ENCODE peak calls at places on chromosomes 7 and 10, in nine cellular contexts. V is mesothelial cell of epicardium; M is DMS 273 treated with DMSO at 0.1 percent for 48 hours; B is HFF-Myc; C is bronchial epithelial cell; U is PC-3; Z is mesendoderm; D is Calu3; R is activated T-cell treated with anti-CD3 and anti-CD28 coated beads, Interleukin-2, amount 50 U/mL, for 1 hour. T is an unnamed sample.

GRCh38 chr7:4638781-4639575 is 43.1 kb upstream of the FOXK1 start:
- DNase-seq in V (no peak), M (no peak), B (no peak), C (no peak), U (no peak), Z (no peak), D (no peak), R (no peak), T (no peak)

GRCh38 chr7:768881-769504 is 41.9 kb upstream of the PRKAR1B start:
- DNase-seq in V (no peak), M (peak), B (no peak), C (no peak), U (no peak), Z (peak), D (no peak), R (no peak), T (no peak)

GRCh38 chr10:73907841-73908517 is 3.0 kb upstream of the PLAU start:
- DNase-seq in V (no peak), M (no peak), B (no peak), C (peak), U (peak), Z (no peak), D (no peak), R (no peak), T (no peak)

GRCh38 chr10:71029411-71029881 is 141.1 kb upstream of the PCBD1 start:
- DNase-seq in V (no peak), M (no peak), B (no peak), C (peak), U (peak), Z (no peak), D (no peak), R (no peak), T (no peak)

GRCh38 chr10:128040681-128041080 is 85.5 kb downstream of the MKI67 start:
- DNase-seq in V (no peak), M (no peak), B (no peak), C (no peak), U (no peak), Z (no peak), D (no peak), R (no peak), T (no peak)

GRCh38 chr7:96401200-96401599 is 79.3 kb upstream of the SLC25A13 start:
- DNase-seq in V (no peak), M (no peak), B (no peak), C (no peak), U (no peak), Z (no peak), D (no peak), R (no peak), T (no peak)

GRCh38 chr7:13288516-13288915 is 601.1 kb downstream of the ARL4A start:
- DNase-seq in V (no peak), M (no peak), B (no peak), C (peak), U (no peak), Z (no peak), D (no peak), R (no peak), T (no peak)

GRCh38 chr10:13458107-13458761 is 70.6 kb downstream of the BEND7 start:
- DNase-seq in V (no peak), M (no peak), B (no peak), C (no peak), U (no peak), Z (no peak), D (no peak), R (no peak), T (no peak)

GRCh38 chr7:140625908-140626868 is 14.4 kb downstream of the DENND2A start:
- DNase-seq in V (peak), M (peak), B (peak), C (peak), U (peak), Z (peak), D (no peak), R (no peak), T (no peak)

GRCh38 chr10:71244638-71245419 is 32.5 kb downstream of the UNC5B start:
- DNase-seq in V (peak), M (no peak), B (peak), C (peak), U (no peak), Z (no peak), D (no peak), R (no peak), T (no peak)

GRCh38 chr10:79358811-79359210 is 11.5 kb downstream of the PPIF start:
- DNase-seq in V (no peak), M (no peak), B (no peak), C (peak), U (peak), Z (no peak), D (no peak), R (no peak), T (no peak)

GRCh38 chr7:81285142-81285871 is 366.5 kb upstream of the SEMA3C start:
- DNase-seq in V (no peak), M (no peak), B (peak), C (peak), U (peak), Z (no peak), D (no peak), R (no peak), T (no peak)

GRCh38 chr7:128361463-128362441 is at the start of gene PRRT4:
- DNase-seq in V (peak), M (peak), B (no peak), C (no peak), U (peak), Z (peak), D (peak), R (peak), T (peak)

GRCh38 chr10:97499561-97500296 is 1.0 kb downstream of the UBTD1 start:
- DNase-seq in V (no peak), M (no peak), B (no peak), C (peak), U (peak), Z (peak), D (peak), R (no peak), T (peak)

GRCh38 chr7:44561962-44562621 is 11.6 kb downstream of the DDX56 start:
- DNase-seq in V (no peak), M (no peak), B (peak), C (peak), U (peak), Z (peak), D (peak), R (no peak), T (no peak)

GRCh38 chr7:23622469-23622868 is 25.3 kb downstream of the CCDC126 start:
- DNase-seq in V (no peak), M (no peak), B (no peak), C (peak), U (no peak), Z (no peak), D (no peak), R (no peak), T (no peak)

GRCh38 chr7:88477957-88478356 is 171.3 kb upstream of the STEAP4 start:
- DNase-seq in V (no peak), M (peak), B (no peak), C (no peak), U (no peak), Z (no peak), D (no peak), R (no peak), T (no peak)

GRCh38 chr7:80204919-80205318 is 70.3 kb downstream of the GNAI1 start:
- DNase-seq in V (no peak), M (no peak), B (no peak), C (no peak), U (no peak), Z (no peak), D (no peak), R (no peak), T (no peak)

GRCh38 chr10:80468002-80468401 is 13.9 kb downstream of the TSPAN14 start:
- DNase-seq in V (no peak), M (no peak), B (no peak), C (no peak), U (no peak), Z (peak), D (no peak), R (peak), T (peak)

GRCh38 chr10:101710064-101710695 is 15.2 kb upstream of the FBXW4 start:
- DNase-seq in V (no peak), M (no peak), B (no peak), C (no peak), U (no peak), Z (peak), D (no peak), R (no peak), T (no peak)

GRCh38 chr10:24446739-24447138 is 237.8 kb downstream of the KIAA1217 start:
- DNase-seq in V (no peak), M (no peak), B (peak), C (no peak), U (peak), Z (no peak), D (no peak), R (no peak), T (no peak)

GRCh38 chr7:604038-604883 is 84.6 kb upstream of the PDGFA start:
- DNase-seq in V (no peak), M (no peak), B (peak), C (no peak), U (no peak), Z (peak), D (no peak), R (peak), T (peak)

T was measured in CD4-positive, alpha-beta memory T cell.